ENCODE peak calls at places on chromosomes 2 and 18, in nine cellular contexts. K is AG09309; R is HTR-8/SVneo; J is activated T-cell treated with anti-CD3 and anti-CD28 coated beads for 1 hour; M is right cardiac atrium; U is stimulated activated naive CD8-positive, alpha-beta T cell treated with anti-CD3 and anti-CD28 coated beads, Interleukin-15, amount 100 ng/mL, for 72 hours; E is foreskin fibroblast; L is activated CD4-positive, alpha-beta T cell treated with anti-CD3 and anti-CD28 coated beads for 4 hours; I is stimulated activated CD4-positive, alpha-beta T cell treated with anti-CD3 and anti-CD28 coated beads, Interleukin-2, amount 100 ng/mL, for 4 hours. V is an unnamed sample.

GRCh38 chr2:163592954-163593622 is 142.7 kb downstream of the FIGN start:
- DNase-seq in K (no peak), R (no peak), E (no peak), I (no peak), M (no peak), J (no peak), U (no peak), L (no peak), V (no peak)

GRCh38 chr2:19799881-19800780 is 101.7 kb downstream of the TTC32 start:
- DNase-seq in J (no peak), L (no peak), K (no peak), E (no peak), U (no peak), I (no peak), M (no peak), R (no peak), V (no peak)

GRCh38 chr2:199258291-199258690 is 199.4 kb downstream of the SATB2 start:
- DNase-seq in M (no peak), K (no peak), L (no peak), U (no peak), I (no peak), E (no peak), J (no peak), R (no peak), V (no peak)

GRCh38 chr2:96514521-96514920 is 9.4 kb upstream of the NEURL3 start:
- DNase-seq in L (no peak), R (no peak), U (no peak), E (no peak), M (no peak), K (no peak), J (no peak), I (no peak), V (no peak)

GRCh38 chr2:60569680-60570111 is 16.2 kb upstream of the BCL11A start:
- DNase-seq in K (no peak), I (no peak), J (no peak), M (no peak), R (no peak), L (no peak), E (no peak), U (no peak), V (no peak)

GRCh38 chr2:55425449-55425848 is 5.8 kb upstream of the CCDC88A start:
- DNase-seq in U (no peak), L (no peak), R (no peak), M (peak), E (peak), J (no peak), K (peak), I (no peak), V (no peak)

GRCh38 chr18:41320090-41320489 is 634.9 kb upstream of the PIK3C3 start:
- DNase-seq in U (no peak), E (no peak), L (no peak), K (no peak), R (no peak), I (no peak), J (no peak), M (no peak), V (no peak)

GRCh38 chr2:176464886-176465564 is 195.8 kb downstream of the MTX2 start:
- DNase-seq in I (no peak), U (no peak), M (no peak), K (no peak), J (no peak), R (no peak), L (no peak), E (no peak), V (no peak)

GRCh38 chr2:5077479-5078089 is 614.6 kb upstream of the SOX11 start:
- DNase-seq in E (no peak), U (no peak), I (no peak), M (no peak), J (no peak), R (no peak), L (no peak), K (no peak), V (no peak)

GRCh38 chr2:64586883-64587481 is 62.9 kb downstream of the AFTPH start:
- DNase-seq in R (peak), J (no peak), K (peak), I (no peak), M (no peak), L (no peak), E (peak), U (no peak), V (peak)

GRCh38 chr2:20050712-20051517 is 513 bp downstream of the LAPTM4A start:
- DNase-seq in R (peak), J (no peak), E (no peak), K (no peak), U (peak), L (peak), I (no peak), M (peak), V (peak)

GRCh38 chr2:47616506-47616905 is 166.4 kb upstream of the MSH6 start:
- DNase-seq in J (no peak), R (no peak), L (no peak), M (no peak), I (no peak), K (no peak), E (no peak), U (no peak), V (no peak)

GRCh38 chr18:76783786-76784484 is 38.4 kb upstream of the ZNF236 start:
- DNase-seq in L (no peak), E (no peak), U (no peak), K (no peak), R (no peak), M (no peak), I (no peak), J (no peak), V (no peak)

GRCh38 chr18:67363694-67364093 is 152.8 kb downstream of the DSEL start:
- DNase-seq in R (no peak), I (no peak), U (no peak), L (no peak), M (no peak), K (no peak), J (no peak), E (no peak), V (no peak)

GRCh38 chr2:174787485-174788205 is 23.4 kb upstream of the CHRNA1 start:
- DNase-seq in E (peak), J (no peak), I (no peak), K (peak), M (no peak), L (no peak), R (peak), U (peak), V (peak)

GRCh38 chr2:151162185-151162584 is 99.5 kb downstream of the RBM43 start:
- DNase-seq in J (no peak), U (no peak), R (peak), I (no peak), M (no peak), L (no peak), E (peak), K (peak), V (peak)

GRCh38 chr18:70293166-70293565 is 4.3 kb downstream of the SOCS6 start:
- DNase-seq in J (no peak), E (no peak), L (no peak), M (no peak), K (no peak), R (no peak), I (no peak), U (peak), V (no peak)

V was measured in astrocyte of the cerebellum.